ENCODE peak calls at places on chromosomes 11 and 22, in four cellular contexts. One of them, this sample, is unnamed. For H3K4me1 and H3K9me3, the result is how much of the 10 kb centered on the place peaks cover.

GRCh38 chr11:37858398-37858797 is 1260.4 kb upstream of the RAG2 start:
- DNase-seq in CD4-positive, alpha-beta memory T cell: no peak
- DNase-seq in A549: no peak
- DNase-seq in K562: no peak
- DNase-seq in this sample: no peak

GRCh38 chr22:20203142-20204099 is 52.6 kb upstream of the CCDC188 start:
- DNase-seq in CD4-positive, alpha-beta memory T cell: no peak
- DNase-seq in A549: no peak
- DNase-seq in K562: peak
- DNase-seq in this sample: no peak

GRCh38 chr11:2693271-2693833 is 6.4 kb downstream of the KCNQ1OT1 start:
- DNase-seq in K562: no peak
- DNase-seq in A549: no peak
- DNase-seq in CD4-positive, alpha-beta memory T cell: no peak
- DNase-seq in this sample: no peak

GRCh38 chr11:126102436-126102894 is 39.8 kb upstream of the CDON start:
- DNase-seq in K562: peak
- DNase-seq in CD4-positive, alpha-beta memory T cell: no peak
- DNase-seq in A549: no peak
- DNase-seq in this sample: no peak

GRCh38 chr22:21624120-21624879 is 5.5 kb downstream of the YDJC start:
- DNase-seq in K562: peak
- DNase-seq in A549: peak
- DNase-seq in CD4-positive, alpha-beta memory T cell: no peak
- DNase-seq in this sample: peak

GRCh38 chr22:41976070-41976901 is 7.0 kb downstream of the SEPTIN3 start:
- DNase-seq in K562: peak
- DNase-seq in CD4-positive, alpha-beta memory T cell: no peak
- DNase-seq in A549: no peak
- DNase-seq in this sample: no peak

GRCh38 chr11:113373306-113373705 is 14.3 kb upstream of the ANKK1 start:
- DNase-seq in A549: no peak
- DNase-seq in CD4-positive, alpha-beta memory T cell: no peak
- DNase-seq in K562: no peak
- DNase-seq in this sample: no peak

GRCh38 chr11:17343907-17344306 is 7.7 kb upstream of the NCR3LG1 start:
- DNase-seq in A549: peak
- DNase-seq in CD4-positive, alpha-beta memory T cell: no peak
- DNase-seq in K562: no peak
- DNase-seq in this sample: no peak

GRCh38 chr11:125675196-125675595 is 5.5 kb downstream of the ACRV1 start:
- DNase-seq in CD4-positive, alpha-beta memory T cell: no peak
- DNase-seq in A549: no peak
- DNase-seq in K562: no peak
- DNase-seq in this sample: no peak

GRCh38 chr11:72779495-72780128 is 14.2 kb downstream of the STARD10 start:
- DNase-seq in K562: no peak
- DNase-seq in A549: no peak
- DNase-seq in CD4-positive, alpha-beta memory T cell: no peak
- DNase-seq in this sample: no peak

GRCh38 chr11:72780291-72781062 is 13.4 kb downstream of the STARD10 start:
- DNase-seq in CD4-positive, alpha-beta memory T cell: no peak
- DNase-seq in A549: no peak
- DNase-seq in K562: no peak
- DNase-seq in this sample: no peak

GRCh38 chr11:72776844-72777754 is 16.7 kb downstream of the STARD10 start:
- DNase-seq in CD4-positive, alpha-beta memory T cell: no peak
- DNase-seq in K562: peak
- DNase-seq in A549: no peak
- DNase-seq in this sample: no peak

GRCh38 chr11:72777755-72778278 is 16.0 kb downstream of the STARD10 start:
- DNase-seq in K562: no peak
- DNase-seq in A549: no peak
- DNase-seq in CD4-positive, alpha-beta memory T cell: no peak
- DNase-seq in this sample: no peak

GRCh38 chr11:72778535-72779494 is 15.0 kb downstream of the STARD10 start:
- DNase-seq in K562: no peak
- DNase-seq in A549: no peak
- DNase-seq in CD4-positive, alpha-beta memory T cell: no peak
- DNase-seq in this sample: no peak
- H3K4me1 ChIP-seq in K562: half or more
- H3K4me1 ChIP-seq in A549: under half
- H3K4me1 ChIP-seq in CD4-positive, alpha-beta memory T cell: under half
- H3K4me1 ChIP-seq in this sample: under half

GRCh38 chr22:11627798-11628650 is 3900.0 kb upstream of the OR11H1 start:
- DNase-seq in K562: no peak
- DNase-seq in CD4-positive, alpha-beta memory T cell: no peak
- DNase-seq in A549: no peak
- DNase-seq in this sample: no peak
- H3K9me3 ChIP-seq in K562: under half
- H3K9me3 ChIP-seq in CD4-positive, alpha-beta memory T cell: under half
- H3K9me3 ChIP-seq in A549: under half
- H3K9me3 ChIP-seq in this sample: under half

GRCh38 chr11:27468209-27468608 is 4.4 kb downstream of the LGR4 start:
- DNase-seq in CD4-positive, alpha-beta memory T cell: no peak
- DNase-seq in A549: peak
- DNase-seq in K562: no peak
- DNase-seq in this sample: no peak

GRCh38 chr11:27469333-27469680 is 3.3 kb downstream of the LGR4 start:
- DNase-seq in K562: no peak
- DNase-seq in CD4-positive, alpha-beta memory T cell: no peak
- DNase-seq in A549: no peak
- DNase-seq in this sample: no peak

GRCh38 chr11:27470166-27470565 is 2.4 kb downstream of the LGR4 start:
- DNase-seq in K562: no peak
- DNase-seq in CD4-positive, alpha-beta memory T cell: no peak
- DNase-seq in A549: no peak
- DNase-seq in this sample: no peak

GRCh38 chr11:27467181-27467913 is 5.2 kb downstream of the LGR4 start:
- DNase-seq in CD4-positive, alpha-beta memory T cell: no peak
- DNase-seq in K562: no peak
- DNase-seq in A549: peak
- DNase-seq in this sample: no peak

DNA sequence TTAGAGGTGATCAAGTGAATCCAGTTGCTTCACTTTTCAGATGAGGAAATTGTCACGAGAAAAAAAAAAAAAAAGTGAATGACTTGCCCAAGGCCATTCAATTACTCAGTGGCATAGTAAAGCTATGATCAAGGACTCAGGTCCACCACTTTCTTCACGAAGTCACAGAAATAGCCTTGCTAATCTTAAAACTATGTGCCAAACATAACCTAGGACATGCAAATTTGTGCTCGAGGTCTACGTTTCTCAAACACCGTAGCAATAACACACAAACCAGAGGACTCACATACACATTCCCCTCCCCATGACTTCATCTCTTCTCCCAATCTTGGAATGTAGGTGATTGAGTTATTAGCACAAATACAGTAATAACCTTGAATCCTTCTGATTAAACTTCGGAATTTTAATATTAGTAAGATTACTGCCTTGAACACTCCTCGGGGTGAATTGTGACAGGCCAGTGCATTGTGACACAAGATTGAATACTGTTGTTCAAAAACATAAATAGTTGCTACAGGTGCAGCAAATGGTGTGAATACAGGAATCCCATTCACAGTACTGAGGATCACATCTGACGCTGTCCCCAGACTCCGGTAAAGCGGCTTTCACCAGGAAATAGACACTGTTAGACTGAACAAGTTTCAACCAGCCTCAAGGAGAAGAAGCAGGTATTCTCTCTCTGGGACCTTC is 3.8 kb downstream of the LGR4 start:
- DNase-seq in K562: no peak
- DNase-seq in A549: peak
- DNase-seq in CD4-positive, alpha-beta memory T cell: no peak
- DNase-seq in this sample: no peak
- H3K27ac ChIP-seq in K562: no peak
- H3K27ac ChIP-seq in A549: peak
- H3K27ac ChIP-seq in CD4-positive, alpha-beta memory T cell: no peak
- H3K27ac ChIP-seq in this sample: no peak

GRCh38 chr11:122632178-122632824 is 23.2 kb upstream of the UBASH3B start:
- DNase-seq in CD4-positive, alpha-beta memory T cell: no peak
- DNase-seq in K562: no peak
- DNase-seq in A549: no peak
- DNase-seq in this sample: no peak

GRCh38 chr11:122628691-122629555 is 26.6 kb upstream of the UBASH3B start:
- DNase-seq in A549: peak
- DNase-seq in CD4-positive, alpha-beta memory T cell: peak
- DNase-seq in K562: peak
- DNase-seq in this sample: peak

GRCh38 chr11:122634507-122634906 is 21.0 kb upstream of the UBASH3B start:
- DNase-seq in A549: no peak
- DNase-seq in CD4-positive, alpha-beta memory T cell: no peak
- DNase-seq in K562: no peak
- DNase-seq in this sample: no peak

GRCh38 chr11:122637538-122637937 is 18.0 kb upstream of the UBASH3B start:
- DNase-seq in CD4-positive, alpha-beta memory T cell: no peak
- DNase-seq in K562: no peak
- DNase-seq in A549: no peak
- DNase-seq in this sample: no peak

DNA sequence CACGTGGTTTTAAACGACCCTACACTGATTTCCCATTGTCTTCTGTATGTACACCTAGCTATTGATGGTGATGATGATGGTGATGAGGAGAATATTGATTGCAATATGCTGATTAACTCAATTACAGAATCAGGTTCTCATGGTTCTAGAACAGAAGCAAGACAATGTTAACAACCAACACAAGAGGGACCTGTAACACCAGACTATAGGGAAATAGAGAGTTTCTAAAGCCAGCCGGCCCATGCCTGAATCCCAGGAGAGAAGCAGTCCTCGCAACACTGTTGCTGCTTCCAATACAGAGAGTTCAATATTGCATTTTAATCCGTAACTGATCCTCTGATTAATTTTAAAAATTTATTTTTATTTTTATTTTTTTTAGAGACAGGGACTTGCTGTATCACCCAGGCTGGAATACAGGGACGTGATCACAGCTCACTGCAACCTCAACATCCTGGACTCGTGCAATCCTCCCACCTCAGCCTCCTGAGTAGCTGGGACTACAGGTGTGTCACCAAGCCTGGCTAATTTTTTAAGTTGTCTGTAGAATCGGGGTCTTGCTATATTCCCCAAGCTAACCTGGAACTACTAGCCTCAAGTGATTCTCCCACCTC is 22.2 kb upstream of the UBASH3B start:
- DNase-seq in A549: peak
- DNase-seq in CD4-positive, alpha-beta memory T cell: no peak
- DNase-seq in K562: no peak
- DNase-seq in this sample: no peak
- H3K4me1 ChIP-seq in A549: under half
- H3K4me1 ChIP-seq in CD4-positive, alpha-beta memory T cell: under half
- H3K4me1 ChIP-seq in K562: under half
- H3K4me1 ChIP-seq in this sample: under half

DNA sequence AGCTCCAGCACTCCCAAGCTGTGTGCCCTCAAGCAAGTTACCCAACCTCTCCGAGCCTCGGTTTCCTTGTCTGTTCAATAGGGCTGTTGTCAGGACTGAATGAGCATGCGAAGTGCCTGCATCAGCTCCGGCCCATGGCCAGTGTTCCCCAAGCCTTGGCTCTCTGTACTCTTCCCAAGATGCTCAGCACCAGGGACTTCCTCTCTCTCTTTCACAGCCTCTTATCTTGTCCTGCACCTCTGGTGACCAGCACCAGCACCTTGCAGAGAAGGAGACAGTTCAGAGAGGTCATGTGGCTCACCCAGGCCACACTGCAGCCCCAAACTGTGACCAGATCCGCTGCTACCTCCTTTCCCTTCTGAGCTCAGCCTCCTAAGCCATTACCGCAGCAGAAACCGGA is 120.3 kb upstream of the ANO1 start:
- DNase-seq in CD4-positive, alpha-beta memory T cell: no peak
- DNase-seq in K562: peak
- DNase-seq in A549: no peak
- DNase-seq in this sample: no peak
- H3K9me3 ChIP-seq in CD4-positive, alpha-beta memory T cell: under half
- H3K9me3 ChIP-seq in K562: under half
- H3K9me3 ChIP-seq in A549: under half
- H3K9me3 ChIP-seq in this sample: under half

GRCh38 chr22:44206696-44207095 is 26.0 kb downstream of the PARVG start:
- DNase-seq in CD4-positive, alpha-beta memory T cell: no peak
- DNase-seq in A549: no peak
- DNase-seq in K562: no peak
- DNase-seq in this sample: no peak

GRCh38 chr22:44207173-44207980 is 26.7 kb downstream of the PARVG start:
- DNase-seq in K562: no peak
- DNase-seq in CD4-positive, alpha-beta memory T cell: no peak
- DNase-seq in A549: no peak
- DNase-seq in this sample: no peak

GRCh38 chr22:44205713-44206645 is 25.3 kb downstream of the PARVG start:
- DNase-seq in A549: no peak
- DNase-seq in CD4-positive, alpha-beta memory T cell: no peak
- DNase-seq in K562: no peak
- DNase-seq in this sample: no peak

GRCh38 chr22:44203203-44203602 is 22.5 kb downstream of the PARVG start:
- DNase-seq in A549: no peak
- DNase-seq in K562: no peak
- DNase-seq in CD4-positive, alpha-beta memory T cell: no peak
- DNase-seq in this sample: no peak

GRCh38 chr22:44204937-44205712 is 24.4 kb downstream of the PARVG start:
- DNase-seq in A549: no peak
- DNase-seq in K562: no peak
- DNase-seq in CD4-positive, alpha-beta memory T cell: no peak
- DNase-seq in this sample: no peak
- H3K27ac ChIP-seq in A549: no peak
- H3K27ac ChIP-seq in K562: no peak
- H3K27ac ChIP-seq in CD4-positive, alpha-beta memory T cell: no peak
- H3K27ac ChIP-seq in this sample: no peak

DNA sequence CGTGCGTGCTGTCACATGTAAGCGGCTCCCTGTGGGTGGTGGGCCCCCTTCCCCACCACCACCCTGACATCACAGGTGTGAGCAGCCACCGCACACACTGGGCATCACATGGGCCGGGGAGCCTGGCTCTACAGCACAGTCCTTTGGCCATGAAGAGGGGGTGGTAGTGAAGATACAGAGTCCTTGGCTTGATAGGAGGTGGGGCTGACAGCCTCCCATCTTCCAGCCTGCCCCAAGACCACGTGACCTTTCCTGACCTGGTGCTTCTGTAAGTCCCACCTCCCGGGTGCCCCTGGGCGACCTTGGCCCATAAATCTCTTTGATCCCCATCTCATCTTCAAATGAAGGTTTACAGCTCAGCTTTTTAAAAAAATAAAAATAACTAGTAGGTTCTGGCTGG is 21.2 kb upstream of the MGAT3 start:
- DNase-seq in CD4-positive, alpha-beta memory T cell: no peak
- DNase-seq in K562: no peak
- DNase-seq in A549: no peak
- DNase-seq in this sample: no peak
- H3K4me1 ChIP-seq in CD4-positive, alpha-beta memory T cell: under half
- H3K4me1 ChIP-seq in K562: under half
- H3K4me1 ChIP-seq in A549: under half
- H3K4me1 ChIP-seq in this sample: under half

DNA sequence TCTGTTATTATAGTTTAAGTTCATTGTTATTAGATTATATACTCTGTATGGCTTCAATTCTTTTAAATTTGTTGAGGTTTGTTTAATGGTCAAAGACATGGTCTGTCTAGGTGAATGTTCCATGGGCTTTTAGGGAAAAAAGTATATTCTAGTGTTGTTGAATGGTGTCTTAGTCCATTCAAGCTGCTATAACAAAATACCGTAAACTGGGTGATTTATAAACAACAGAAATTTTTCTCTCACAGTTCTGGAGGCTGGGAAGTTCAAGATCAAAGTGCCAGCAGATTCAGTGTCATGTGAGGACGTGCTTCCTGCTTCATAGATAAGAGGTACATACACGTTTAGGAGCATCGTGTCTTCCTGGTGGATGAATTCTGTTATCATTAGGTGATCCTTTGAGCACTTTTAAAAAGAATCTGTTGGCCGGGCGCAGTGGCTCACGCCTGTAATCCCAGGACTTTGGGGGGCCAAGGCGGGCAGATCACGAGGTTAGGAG is 26.2 kb downstream of the PPARA start:
- DNase-seq in K562: no peak
- DNase-seq in A549: no peak
- DNase-seq in CD4-positive, alpha-beta memory T cell: no peak
- DNase-seq in this sample: no peak
- H3K9me3 ChIP-seq in K562: under half
- H3K9me3 ChIP-seq in A549: under half
- H3K9me3 ChIP-seq in CD4-positive, alpha-beta memory T cell: under half
- H3K9me3 ChIP-seq in this sample: under half

This sample was measured in naive thymus-derived CD4-positive, alpha-beta T cell.